ENCODE peak calls at places on chromosomes 11 and 22, in four cellular contexts. S, R, C and T are unnamed samples.

GRCh38 chr11:83979593-83979992 is 693.4 kb upstream of the CCDC90B start:
- DNase-seq in S (no peak), C (no peak), R (no peak), T (no peak)

GRCh38 chr11:86459682-86460460 is 85.2 kb downstream of the CCDC81 start:
- DNase-seq in R (no peak), S (peak; percentile 67), C (no peak), T (no peak)

GRCh38 chr11:14018441-14018840 is 55.9 kb downstream of the SPON1 start:
- DNase-seq in S (no peak), C (no peak), R (no peak), T (no peak)

GRCh38 chr22:45868586-45869443 is 108.1 kb downstream of the WNT7B start:
- DNase-seq in C (no peak), S (no peak), R (peak; percentile 12), T (no peak)

GRCh38 chr22:33697640-33698039 is 222.6 kb downstream of the LARGE1 start:
- DNase-seq in R (no peak), S (no peak), C (no peak), T (no peak)

GRCh38 chr11:68825603-68826002 is 16.1 kb downstream of the CPT1A start:
- DNase-seq in S (no peak), R (peak; percentile 87), C (peak; percentile 54), T (no peak)

GRCh38 chr11:57345555-57346151 is 7.5 kb downstream of the P2RX3 start:
- DNase-seq in S (no peak), R (peak; percentile 73), C (peak; percentile 85), T (peak; percentile 59)

GRCh38 chr11:102171101-102171500 is 60.9 kb downstream of the YAP1 start:
- DNase-seq in C (no peak), R (no peak), S (no peak), T (no peak)

GRCh38 chr11:61345170-61345610 is 12.2 kb downstream of the TKFC start:
- DNase-seq in S (no peak), C (no peak), R (no peak), T (no peak)

GRCh38 chr11:70210051-70210501 is 7.0 kb downstream of the FADD start:
- DNase-seq in R (no peak), S (no peak), C (no peak), T (no peak)

GRCh38 chr11:120793806-120794479 is 230.0 kb upstream of the TBCEL start:
- DNase-seq in R (no peak), S (no peak), C (no peak), T (no peak)

GRCh38 chr11:8682219-8683114 is at the start of the genes RPL27A and TRIM66:
- DNase-seq in R (peak; percentile 98), S (peak; percentile 92), C (peak; percentile 100), T (peak; percentile 70)

GRCh38 chr22:38700271-38700788 is 413 bp downstream of the JOSD1 start:
- DNase-seq in R (peak; percentile 40), C (no peak), S (no peak), T (no peak)
- TF ChIP-seq POLR2AphosphoS5 in R (no peak), C (no peak), S (no peak), T (no peak)

GRCh38 chr11:106471273-106471672 is 393.8 kb downstream of the AASDHPPT start:
- DNase-seq in C (no peak), R (no peak), S (no peak), T (no peak)
- TF ChIP-seq POLR2AphosphoS5 in C (no peak), R (no peak), S (no peak), T (no peak)

GRCh38 chr22:49080631-49081030 is 747.0 kb downstream of the BRD1 start:
- DNase-seq in R (no peak), C (no peak), S (no peak), T (no peak)

GRCh38 chr22:49079027-49079725 is 748.5 kb downstream of the BRD1 start:
- DNase-seq in S (no peak), R (no peak), C (no peak), T (no peak)

GRCh38 chr22:49081926-49082325 is 745.7 kb downstream of the BRD1 start:
- DNase-seq in R (no peak), C (no peak), S (no peak), T (no peak)

GRCh38 chr22:49079743-49080500 is 747.8 kb downstream of the BRD1 start:
- DNase-seq in S (no peak), C (no peak), R (no peak), T (no peak)

DNA sequence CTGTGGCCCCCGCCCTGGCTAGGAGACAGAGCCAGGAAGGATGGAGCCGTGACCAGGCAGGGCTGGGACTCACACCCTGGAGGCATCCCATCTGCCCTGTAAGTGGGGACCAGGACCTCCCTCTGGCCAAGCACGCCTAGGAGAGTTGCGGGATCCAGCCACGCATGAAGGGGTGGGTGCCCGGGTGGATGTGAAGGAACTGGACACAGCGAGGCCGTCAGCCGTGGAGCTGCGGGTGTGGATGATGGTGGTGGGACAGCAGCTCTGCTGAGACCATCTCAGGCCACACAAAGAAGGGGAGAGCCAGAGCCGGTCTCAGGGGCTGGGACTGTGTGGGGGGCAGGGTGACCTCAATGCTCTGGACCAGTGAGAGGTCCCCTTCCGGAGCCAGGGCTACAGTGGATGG is 746.4 kb downstream of the BRD1 start:
- DNase-seq in S (no peak), R (no peak), C (no peak), T (no peak)
- TF ChIP-seq POLR2AphosphoS5 in S (no peak), R (no peak), C (no peak), T (no peak)

DNA sequence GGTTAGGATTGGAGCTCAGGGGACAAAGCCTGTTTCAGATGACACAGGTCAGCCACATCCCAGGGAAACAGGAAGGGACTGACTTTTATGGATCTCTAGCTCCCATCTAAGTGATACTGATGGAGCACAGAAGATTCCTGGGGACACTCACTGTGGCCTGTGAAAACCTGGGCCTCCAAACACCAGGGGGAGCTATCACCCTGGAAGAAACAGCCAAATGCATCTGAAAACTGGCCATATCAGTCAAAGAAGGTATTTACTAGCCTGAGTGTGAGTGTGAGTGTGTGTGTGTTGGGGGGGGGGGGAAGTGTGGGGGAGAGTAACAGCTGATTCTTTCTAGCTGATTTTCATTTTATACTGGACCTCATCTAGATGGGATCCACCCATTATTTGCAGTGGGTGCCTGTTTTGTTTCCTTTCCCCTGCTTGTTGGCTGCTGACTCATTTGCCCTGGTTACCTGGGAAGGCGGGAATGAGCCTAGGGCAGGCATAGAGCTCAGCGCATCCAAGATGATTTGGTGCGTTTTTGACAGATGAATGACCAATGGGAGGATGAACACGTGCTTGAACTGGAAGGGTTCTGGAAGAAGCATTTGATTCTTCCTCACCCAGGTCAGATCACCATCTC is 284.0 kb downstream of the KIRREL3 start:
- DNase-seq in R (peak; percentile 30), S (peak; percentile 18), C (peak; percentile 83), T (no peak)
- TF ChIP-seq POLR2AphosphoS5 in R (no peak), S (no peak), C (no peak), T (no peak)

DNA sequence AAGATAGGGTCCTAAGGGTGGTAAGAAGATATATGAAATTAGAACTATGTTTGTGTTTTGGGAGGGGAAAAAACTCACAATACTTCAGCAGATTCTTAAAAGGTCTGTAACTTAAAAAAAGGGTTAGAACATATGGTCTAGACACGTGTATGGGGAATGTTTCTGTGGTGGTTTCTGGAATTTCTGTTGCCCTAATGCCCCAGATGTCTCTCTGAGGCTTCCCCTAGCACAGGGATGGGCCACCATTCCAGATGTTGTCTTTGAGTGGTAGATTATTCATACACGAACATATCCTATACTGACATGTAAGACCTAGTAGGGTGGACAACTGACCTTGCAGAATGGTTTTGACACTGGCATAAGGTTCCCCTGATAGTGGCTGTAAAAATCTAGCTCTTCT is 26.2 kb downstream of the EHF start:
- DNase-seq in C (no peak), S (no peak), R (no peak), T (no peak)
- TF ChIP-seq POLR2AphosphoS5 in C (no peak), S (no peak), R (no peak), T (no peak)